ENCODE peak calls at places on chromosomes 12 and 14, in five cellular contexts. C, V, X, F and A are unnamed samples.

GRCh38 chr12:104750061-104750460 is 208.0 kb downstream of the SLC41A2 start:
- DNase-seq in F (no peak), C (no peak), V (no peak), X (peak; percentile 83), A (no peak)

GRCh38 chr14:90300649-90301048 is 31.1 kb downstream of the NRDE2 start:
- DNase-seq in C (no peak), V (no peak), F (no peak), X (no peak), A (no peak)

GRCh38 chr14:34742509-34743115 is 28.2 kb upstream of the CFL2 start:
- DNase-seq in C (no peak), V (no peak), X (no peak), F (no peak), A (no peak)

GRCh38 chr12:32302218-32302826 is 97.0 kb upstream of the FGD4 start:
- DNase-seq in C (no peak), X (no peak), V (no peak), F (peak; percentile 34), A (peak; percentile 45)

GRCh38 chr14:71056168-71056567 is 148.9 kb downstream of the PCNX1 start:
- DNase-seq in C (no peak), F (no peak), V (no peak), X (no peak), A (no peak)

GRCh38 chr12:131011165-131012079 is 57.7 kb downstream of the ADGRD1 start:
- DNase-seq in C (no peak), X (no peak), F (no peak), V (no peak), A (no peak)

GRCh38 chr14:100855256-100855930 is 29.5 kb downstream of the MEG3 start:
- DNase-seq in F (no peak), V (no peak), X (no peak), C (no peak), A (no peak)

GRCh38 chr12:6700646-6701051 is at the start of gene PIANP:
- DNase-seq in C (peak; percentile 67), V (peak; percentile 89), F (peak; percentile 49), X (peak; percentile 34), A (peak; percentile 58)

GRCh38 chr12:124273630-124274029 is 21.3 kb upstream of the RFLNA start:
- DNase-seq in F (peak; percentile 76), X (peak; percentile 39), C (no peak), V (no peak), A (peak; percentile 78)

GRCh38 chr14:105486333-105486973 is at the start of gene CRIP1:
- DNase-seq in F (peak; percentile 24), C (no peak), V (no peak), X (no peak), A (no peak)

GRCh38 chr14:103500148-103500990 is 22.3 kb downstream of the CKB start:
- DNase-seq in V (peak; percentile 94), X (peak; percentile 69), F (peak; percentile 90), C (peak; percentile 72), A (peak; percentile 71)

GRCh38 chr14:103496776-103497175 is 25.9 kb downstream of the CKB start:
- DNase-seq in X (no peak), F (no peak), V (no peak), C (no peak), A (no peak)

GRCh38 chr14:103501921-103502669 is 20.5 kb downstream of the CKB start:
- DNase-seq in C (no peak), F (no peak), X (no peak), V (no peak), A (peak; percentile 2)

GRCh38 chr14:103501041-103501870 is 21.4 kb downstream of the CKB start:
- DNase-seq in X (no peak), F (no peak), C (no peak), V (no peak), A (no peak)

GRCh38 chr14:103499709-103500108 is 22.9 kb downstream of the CKB start:
- DNase-seq in C (no peak), X (no peak), V (no peak), F (no peak), A (no peak)
- TF ChIP-seq CTCF in C (no peak), X (no peak), V (no peak), F (no peak), A (no peak)

GRCh38 chr12:67647251-67647546 is 1.3 kb upstream of the DYRK2 start:
- DNase-seq in X (no peak), V (no peak), C (no peak), F (no peak), A (no peak)

GRCh38 chr12:67649165-67650126 is 901 bp downstream of the DYRK2 start:
- DNase-seq in X (no peak), V (peak; percentile 44), C (peak; percentile 39), F (peak; percentile 44), A (peak; percentile 75)

GRCh38 chr12:67647547-67648305 is 819 bp upstream of the DYRK2 start:
- DNase-seq in F (peak; percentile 56), X (peak; percentile 89), V (peak; percentile 84), C (peak; percentile 54), A (peak; percentile 62)

GRCh38 chr12:67650127-67650495 is 1.6 kb downstream of the DYRK2 start:
- DNase-seq in C (peak; percentile 14), X (no peak), F (no peak), V (peak; percentile 69), A (peak; percentile 45)

GRCh38 chr12:67648306-67649164 is at the start of gene DYRK2:
- DNase-seq in V (peak; percentile 89), C (peak; percentile 73), X (peak; percentile 84), F (peak; percentile 76), A (peak; percentile 93)
- TF ChIP-seq CTCF in V (no peak), C (peak; percentile 25), X (no peak), F (no peak), A (peak; percentile 34)

DNA sequence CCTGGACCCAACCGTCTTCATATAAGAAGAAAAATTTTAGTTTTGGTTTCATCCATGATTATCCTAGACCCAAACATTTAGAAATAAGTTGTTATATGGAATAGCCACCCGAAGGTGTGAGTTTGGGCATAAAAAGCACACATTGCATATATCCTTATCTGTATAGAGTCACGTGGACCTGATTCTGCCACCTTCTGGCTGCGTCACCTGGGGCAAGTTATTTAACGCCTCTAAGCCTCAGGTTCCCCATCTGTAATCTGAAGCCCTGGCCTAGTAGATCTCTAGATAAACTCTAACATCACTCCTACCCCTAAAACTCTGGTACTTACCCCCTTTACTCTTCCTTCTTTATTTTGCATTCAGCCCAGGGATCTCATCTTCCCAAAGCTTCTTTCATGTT is 14.3 kb upstream of the KRT5 start:
- DNase-seq in C (no peak), F (peak; percentile 41), X (no peak), V (no peak), A (no peak)
- TF ChIP-seq CTCF in C (no peak), F (no peak), X (no peak), V (no peak), A (no peak)

DNA sequence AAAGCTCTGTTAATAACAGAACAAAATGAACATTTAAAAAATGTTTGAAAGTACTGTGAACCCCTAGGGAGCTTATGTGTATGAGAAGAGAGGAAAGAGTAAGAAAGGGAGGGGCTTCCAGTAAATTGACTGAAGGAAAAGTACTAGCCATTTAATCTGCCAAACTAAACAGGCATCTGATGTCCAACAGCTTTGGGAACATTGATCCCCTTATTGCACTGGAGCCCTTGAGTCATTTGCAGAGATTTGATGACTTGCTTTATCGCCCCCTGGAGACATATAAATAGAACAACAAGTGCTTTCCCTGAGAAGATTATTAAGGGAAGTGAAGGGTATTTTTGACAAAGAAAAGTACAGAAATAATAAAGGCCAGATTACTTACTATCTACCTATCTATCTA is 319.3 kb upstream of the NOVA1 start:
- DNase-seq in V (no peak), C (no peak), X (peak; percentile 28), F (no peak), A (no peak)
- TF ChIP-seq CTCF in V (peak; percentile 76), C (peak; percentile 48), X (peak; percentile 53), F (no peak), A (peak; percentile 12)